ENCODE peak calls at places on chromosomes 6 and 20, in five cellular contexts. One of them, this sample, is unnamed.

GRCh38 chr20:24033560-24033959 is 45.0 kb upstream of the GGTLC1 start:
- DNase-seq in neural progenitor cell: no peak
- DNase-seq in PC-3: no peak
- DNase-seq in GM23338: no peak
- DNase-seq in HepG2: no peak
- DNase-seq in this sample: no peak

GRCh38 chr6:166492092-166492491 is 94.4 kb downstream of the RAMACL start:
- DNase-seq in neural progenitor cell: no peak
- DNase-seq in PC-3: no peak
- DNase-seq in GM23338: no peak
- DNase-seq in HepG2: no peak
- DNase-seq in this sample: no peak

GRCh38 chr6:19838442-19839236 is 1.5 kb downstream of the ID4 start:
- DNase-seq in neural progenitor cell: peak; percentile 70
- DNase-seq in PC-3: peak; percentile 52
- DNase-seq in GM23338: peak; percentile 78
- DNase-seq in HepG2: peak; percentile 95
- DNase-seq in this sample: no peak

GRCh38 chr20:5833309-5833941 is 83.2 kb downstream of the SHLD1 start:
- DNase-seq in neural progenitor cell: no peak
- DNase-seq in PC-3: no peak
- DNase-seq in GM23338: no peak
- DNase-seq in HepG2: no peak
- DNase-seq in this sample: no peak

GRCh38 chr20:64077541-64077875 is 1.8 kb downstream of the RGS19 start:
- DNase-seq in neural progenitor cell: no peak
- DNase-seq in PC-3: no peak
- DNase-seq in GM23338: no peak
- DNase-seq in HepG2: no peak
- DNase-seq in this sample: no peak

GRCh38 chr6:106243261-106243660 is 82.3 kb downstream of the ATG5 start:
- DNase-seq in neural progenitor cell: no peak
- DNase-seq in PC-3: no peak
- DNase-seq in GM23338: no peak
- DNase-seq in HepG2: no peak
- DNase-seq in this sample: no peak

GRCh38 chr6:4760773-4761172 is 15.4 kb upstream of the CDYL start:
- DNase-seq in neural progenitor cell: no peak
- DNase-seq in PC-3: no peak
- DNase-seq in GM23338: no peak
- DNase-seq in HepG2: no peak
- DNase-seq in this sample: no peak

GRCh38 chr6:148251286-148251685 is 91.4 kb upstream of the SASH1 start:
- DNase-seq in neural progenitor cell: peak; percentile 35
- DNase-seq in PC-3: peak; percentile 56
- DNase-seq in GM23338: peak; percentile 54
- DNase-seq in HepG2: peak; percentile 37
- DNase-seq in this sample: no peak

GRCh38 chr6:46486186-46486585 is 5.1 kb downstream of the RCAN2 start:
- DNase-seq in neural progenitor cell: no peak
- DNase-seq in PC-3: no peak
- DNase-seq in GM23338: no peak
- DNase-seq in HepG2: peak; percentile 21
- DNase-seq in this sample: no peak

GRCh38 chr6:46491789-46492547 is 719 bp upstream of the RCAN2 start:
- DNase-seq in neural progenitor cell: peak; percentile 80
- DNase-seq in PC-3: peak; percentile 13
- DNase-seq in GM23338: peak; percentile 77
- DNase-seq in HepG2: peak; percentile 6
- DNase-seq in this sample: no peak

GRCh38 chr6:46491201-46491788 is at the start of gene RCAN2:
- DNase-seq in neural progenitor cell: peak; percentile 91
- DNase-seq in PC-3: peak; percentile 36
- DNase-seq in GM23338: peak; percentile 91
- DNase-seq in HepG2: peak; percentile 27
- DNase-seq in this sample: no peak

DNA sequence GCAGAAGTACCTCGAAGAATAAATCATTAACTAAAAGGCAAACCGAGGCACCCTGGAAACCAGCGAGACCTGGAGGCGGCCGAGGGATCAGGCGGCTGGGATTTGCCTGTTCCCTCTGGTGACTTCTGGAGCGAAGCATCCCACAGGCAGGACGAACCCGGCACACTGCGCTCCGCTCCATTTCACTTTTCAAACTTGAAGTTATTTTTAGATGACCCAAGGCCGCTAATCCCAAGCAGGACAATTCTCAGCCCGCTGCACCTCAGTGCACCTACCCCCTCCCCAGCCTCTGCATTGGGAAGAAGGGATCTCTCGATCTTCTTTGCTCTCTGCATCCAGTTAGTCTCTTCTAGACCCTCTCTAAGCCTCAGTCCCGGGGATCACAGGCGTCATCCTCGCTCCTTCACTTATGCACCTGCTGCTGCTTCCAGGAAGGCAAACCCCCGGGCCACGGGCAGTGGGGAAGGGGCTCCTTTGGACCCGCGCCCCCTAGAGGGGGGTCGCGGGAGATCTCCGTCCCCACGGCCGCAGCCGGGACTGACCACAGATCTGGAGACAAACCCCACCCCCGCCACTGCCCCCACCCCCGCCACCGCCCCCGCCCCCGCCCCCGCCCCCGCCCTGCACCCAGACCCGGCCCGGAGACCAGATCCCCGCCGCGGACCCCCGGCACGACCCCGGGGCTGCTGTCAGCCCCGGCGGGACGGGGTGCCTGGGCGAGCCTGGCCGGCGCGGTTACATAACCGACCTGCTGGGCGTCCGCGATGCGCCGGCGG is 636 bp downstream of the RCAN2 start:
- DNase-seq in neural progenitor cell: peak; percentile 87
- DNase-seq in PC-3: no peak
- DNase-seq in GM23338: peak; percentile 80
- DNase-seq in HepG2: no peak
- DNase-seq in this sample: no peak
- H2AFZ ChIP-seq in neural progenitor cell: peak overlapping the region; percentile 97
- H2AFZ ChIP-seq in PC-3: no peak overlapping the region
- H2AFZ ChIP-seq in GM23338: peak overlapping the region; percentile 85
- H2AFZ ChIP-seq in HepG2: no peak overlapping the region
- H2AFZ ChIP-seq in this sample: no peak overlapping the region

GRCh38 chr20:664576-664975 is 11.0 kb downstream of the SCRT2 start:
- DNase-seq in neural progenitor cell: no peak
- DNase-seq in PC-3: no peak
- DNase-seq in GM23338: no peak
- DNase-seq in HepG2: no peak
- DNase-seq in this sample: no peak
- TF ChIP-seq EZH2 in neural progenitor cell: no peak
- TF ChIP-seq EZH2 in PC-3: no peak
- TF ChIP-seq EZH2 in GM23338: peak; percentile 25
- TF ChIP-seq EZH2 in HepG2: peak; percentile 58
- TF ChIP-seq EZH2 in this sample: peak; percentile 79

DNA sequence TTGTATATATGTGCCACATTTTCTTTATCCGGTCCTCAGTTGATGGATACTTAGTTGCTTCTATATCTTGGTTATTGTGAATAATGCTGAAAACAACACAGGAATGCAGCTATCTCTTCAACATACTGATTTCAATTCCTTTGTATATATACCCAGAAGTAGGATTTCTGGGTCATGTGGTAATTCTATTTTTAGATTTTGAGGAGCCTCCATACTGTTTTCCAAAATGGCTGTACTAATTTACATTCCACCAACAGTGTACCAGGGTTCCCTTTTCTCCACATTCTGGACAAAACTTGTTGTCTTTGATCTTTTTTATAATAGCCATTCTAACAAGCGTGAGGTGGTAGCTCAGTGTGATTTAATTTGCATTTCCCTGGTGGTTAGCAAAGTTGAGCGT is 1.6 kb downstream of the SIRT5 start:
- DNase-seq in neural progenitor cell: no peak
- DNase-seq in PC-3: no peak
- DNase-seq in GM23338: no peak
- DNase-seq in HepG2: no peak
- DNase-seq in this sample: no peak
- H2AFZ ChIP-seq in neural progenitor cell: no peak overlapping the region
- H2AFZ ChIP-seq in PC-3: no peak overlapping the region
- H2AFZ ChIP-seq in GM23338: no peak overlapping the region
- H2AFZ ChIP-seq in HepG2: no peak overlapping the region
- H2AFZ ChIP-seq in this sample: no peak overlapping the region

GRCh38 chr6:98828991-98829411 is 5.4 kb upstream of the POU3F2 start:
- DNase-seq in neural progenitor cell: peak; percentile 62
- DNase-seq in PC-3: no peak
- DNase-seq in GM23338: peak; percentile 71
- DNase-seq in HepG2: no peak
- DNase-seq in this sample: no peak
- TF ChIP-seq EZH2 in neural progenitor cell: no peak
- TF ChIP-seq EZH2 in PC-3: no peak
- TF ChIP-seq EZH2 in GM23338: peak; percentile 75
- TF ChIP-seq EZH2 in HepG2: no peak
- TF ChIP-seq EZH2 in this sample: no peak

DNA sequence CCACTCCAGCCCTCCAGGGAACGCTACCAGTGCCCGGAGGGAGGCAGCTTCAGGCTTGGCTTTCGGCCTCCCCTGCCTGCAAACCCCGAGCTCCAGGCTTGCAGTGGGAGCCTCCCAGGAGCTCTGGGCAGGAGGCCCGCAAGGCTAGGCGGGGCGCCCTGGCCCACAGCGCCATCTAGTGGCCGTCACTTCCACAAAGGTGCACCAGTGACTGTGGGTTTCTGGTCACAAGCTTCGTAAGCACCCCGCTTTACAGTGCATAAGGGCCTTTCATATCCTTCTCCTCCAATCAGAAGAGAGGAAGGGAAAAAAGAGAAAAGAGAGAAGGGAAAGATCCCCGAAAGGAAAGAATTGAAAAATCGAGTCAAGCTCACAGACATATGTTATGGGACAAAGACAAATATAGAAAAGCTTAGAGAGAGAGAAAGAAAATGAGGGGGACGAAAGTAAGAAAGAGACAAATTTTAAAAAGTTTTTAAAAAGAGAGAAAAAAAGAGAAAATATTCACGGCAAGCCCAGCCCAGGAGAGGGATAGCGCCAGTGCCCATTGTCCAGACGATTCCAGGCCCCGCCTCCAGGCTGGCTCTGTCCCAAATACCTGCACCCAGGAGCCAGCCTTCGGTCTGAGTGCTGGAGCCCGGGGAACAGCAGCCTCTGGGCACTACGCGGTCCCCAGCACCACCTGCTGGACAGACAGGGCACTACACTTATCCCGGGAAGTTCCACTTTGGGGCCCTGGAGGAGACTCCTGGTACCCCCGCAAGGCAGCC is 207.1 kb downstream of the PREX1 start:
- DNase-seq in neural progenitor cell: peak; percentile 94
- DNase-seq in PC-3: peak; percentile 96
- DNase-seq in GM23338: peak; percentile 93
- DNase-seq in HepG2: peak; percentile 86
- DNase-seq in this sample: peak; percentile 67
- H2AFZ ChIP-seq in neural progenitor cell: peak overlapping the region; percentile 53
- H2AFZ ChIP-seq in PC-3: peak overlapping the region; percentile 58
- H2AFZ ChIP-seq in GM23338: peak overlapping the region; percentile 81
- H2AFZ ChIP-seq in HepG2: no peak overlapping the region
- H2AFZ ChIP-seq in this sample: peak overlapping the region; percentile 75

GRCh38 chr20:18466894-18467678 is at the start of the genes DZANK1 and POLR3F:
- DNase-seq in neural progenitor cell: peak; percentile 99
- DNase-seq in PC-3: peak; percentile 98
- DNase-seq in GM23338: peak; percentile 99
- DNase-seq in HepG2: peak; percentile 97
- DNase-seq in this sample: peak; percentile 71
- TF ChIP-seq EZH2 in neural progenitor cell: no peak
- TF ChIP-seq EZH2 in PC-3: no peak
- TF ChIP-seq EZH2 in GM23338: no peak
- TF ChIP-seq EZH2 in HepG2: no peak
- TF ChIP-seq EZH2 in this sample: no peak

This sample was measured in keratinocyte.